ENCODE peak calls at places on chromosomes 12 and 14, in nine cellular contexts. W, O, F, T, R, U, A, S and V are unnamed samples.
A peak's percentile ranks its signal among the peaks of the same experiment; 100 is the strongest.

GRCh38 chr12:41437578-41437977 is 249.5 kb downstream of the PDZRN4 start:
- DNase-seq in T (peak; percentile 60), R (no peak), U (no peak), W (no peak), A (no peak), O (no peak), S (no peak), F (no peak), V (no peak)

GRCh38 chr12:121318121-121318520 is 21.6 kb upstream of the CAMKK2 start:
- DNase-seq in O (no peak), R (no peak), W (no peak), S (no peak), T (no peak), A (peak; percentile 37), F (no peak), U (no peak), V (no peak)

GRCh38 chr14:99541677-99542470 is 60.7 kb downstream of the CCNK start:
- DNase-seq in U (no peak), S (no peak), A (no peak), R (no peak), F (no peak), O (no peak), W (no peak), T (no peak), V (no peak)

GRCh38 chr14:65210827-65211192 is 108.5 kb upstream of the MAX start:
- DNase-seq in W (no peak), A (no peak), U (no peak), F (no peak), S (no peak), T (no peak), O (no peak), R (no peak), V (no peak)

GRCh38 chr12:107437954-107438353 is 247.6 kb upstream of the PWP1 start:
- DNase-seq in F (no peak), O (no peak), A (no peak), U (no peak), T (no peak), W (no peak), R (no peak), S (no peak), V (no peak)

GRCh38 chr12:89733579-89734201 is 25.1 kb upstream of the ATP2B1 start:
- DNase-seq in W (no peak), T (no peak), U (peak; percentile 96), O (no peak), A (no peak), S (peak; percentile 11), F (peak; percentile 10), R (no peak), V (no peak)

GRCh38 chr14:21825147-21825743 is 151.6 kb upstream of the OR4E1 start:
- DNase-seq in S (peak; percentile 81), O (no peak), A (peak; percentile 77), U (peak; percentile 25), W (no peak), T (peak; percentile 58), R (no peak), F (peak; percentile 40), V (peak; percentile 30)

GRCh38 chr14:53956427-53957201 is at the start of gene BMP4:
- DNase-seq in T (peak; percentile 0), A (peak; percentile 94), F (no peak), O (peak; percentile 79), U (no peak), S (peak; percentile 30), R (peak; percentile 87), W (no peak), V (no peak)

GRCh38 chr12:71636704-71637115 is 26.9 kb downstream of the ZFC3H1 start:
- DNase-seq in S (peak; percentile 70), W (no peak), U (peak; percentile 46), O (no peak), A (peak; percentile 50), R (no peak), F (peak; percentile 58), T (peak; percentile 83), V (no peak)

GRCh38 chr14:73008501-73008900 is 18.4 kb downstream of the ZFYVE1 start:
- DNase-seq in O (no peak), W (no peak), A (no peak), T (no peak), U (no peak), F (no peak), R (no peak), S (no peak), V (no peak)

GRCh38 chr14:99565383-99565782 is 38.6 kb downstream of the CCDC85C start:
- DNase-seq in T (no peak), W (no peak), O (no peak), R (no peak), F (no peak), A (no peak), S (no peak), U (no peak), V (no peak)

GRCh38 chr12:116561181-116561821 is 2.1 kb downstream of the MAP1LC3B2 start:
- DNase-seq in S (no peak), F (no peak), O (no peak), R (no peak), A (no peak), W (no peak), U (no peak), T (no peak), V (no peak)

GRCh38 chr12:16385779-16386646 is 38.6 kb downstream of the MGST1 start:
- DNase-seq in W (no peak), F (no peak), S (no peak), A (peak; percentile 71), U (peak; percentile 44), O (no peak), T (peak; percentile 14), R (no peak), V (no peak)

GRCh38 chr12:92928431-92928961 is 599 bp downstream of the EEA1 start:
- DNase-seq in O (peak; percentile 52), T (peak; percentile 49), U (peak; percentile 39), S (peak; percentile 47), A (peak; percentile 73), F (peak; percentile 35), R (peak; percentile 66), W (peak; percentile 61), V (peak; percentile 9)

GRCh38 chr14:34650786-34651584 is 21.0 kb upstream of the SNX6 start:
- DNase-seq in A (no peak), R (peak; percentile 76), F (no peak), U (peak; percentile 94), S (no peak), T (no peak), O (no peak), W (no peak), V (no peak)

GRCh38 chr12:46304080-46304479 is 35.2 kb upstream of the SLC38A1 start:
- DNase-seq in T (no peak), O (no peak), U (no peak), A (no peak), R (no peak), S (no peak), F (no peak), W (no peak), V (no peak)

GRCh38 chr12:46300906-46301305 is 32.1 kb upstream of the SLC38A1 start:
- DNase-seq in O (no peak), F (no peak), T (peak; percentile 48), A (no peak), R (no peak), W (no peak), S (no peak), U (no peak), V (no peak)

GRCh38 chr12:46299846-46300245 is 31.0 kb upstream of the SLC38A1 start:
- DNase-seq in A (no peak), R (no peak), S (no peak), U (no peak), O (no peak), F (no peak), W (no peak), T (no peak), V (no peak)

DNA sequence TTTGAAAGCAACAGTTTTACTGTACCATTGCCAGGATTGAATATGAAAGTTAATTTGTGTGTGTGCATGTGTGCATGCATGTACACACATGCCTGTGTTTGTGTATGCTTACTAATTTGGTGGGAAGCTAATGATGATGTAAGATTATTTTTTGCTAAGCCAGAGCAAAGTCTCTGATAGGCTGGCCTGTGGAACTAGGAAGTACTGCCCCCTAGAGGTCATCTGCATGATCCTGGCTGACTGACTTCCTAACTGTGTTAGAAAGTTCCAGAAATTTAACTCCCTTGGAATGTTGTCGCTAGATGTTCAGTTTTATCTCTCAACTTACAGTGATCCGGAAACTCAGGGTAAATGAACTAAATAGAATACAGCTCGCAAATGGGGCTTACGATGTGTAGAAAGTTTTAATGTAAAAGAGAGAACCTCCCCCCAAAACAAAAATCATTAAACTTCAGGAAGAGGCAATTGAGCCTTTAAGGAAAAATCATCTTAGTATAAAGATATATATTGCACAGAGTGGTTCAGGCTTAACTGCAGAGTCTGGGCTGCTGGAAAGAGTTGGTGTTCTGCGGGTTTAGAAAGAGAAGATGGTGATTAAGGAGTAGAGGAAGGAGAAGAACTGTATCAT is 34.3 kb upstream of the SLC38A1 start:
- DNase-seq in T (peak; percentile 60), R (no peak), O (no peak), U (peak; percentile 53), W (peak; percentile 68), S (peak; percentile 65), A (peak; percentile 60), F (peak; percentile 66), V (peak; percentile 25)
- H3K4me3 ChIP-seq in T (no peak overlapping the region), R (no peak overlapping the region), O (no peak overlapping the region), U (no peak overlapping the region), W (no peak overlapping the region), S (no peak overlapping the region), A (no peak overlapping the region), F (no peak overlapping the region), V (no peak overlapping the region)

GRCh38 chr14:71579331-71579730 is 352.9 kb upstream of the RGS6 start:
- DNase-seq in F (no peak), S (no peak), O (no peak), W (no peak), T (no peak), A (no peak), R (no peak), U (no peak), V (no peak)
- H3K4me1 ChIP-seq in F (peaks cover under 1% of the 10 kb centered on the region), S (peaks cover 4% of the 10 kb centered on the region), O (no peaks in the 10 kb centered on the region), W (peaks cover 6% of the 10 kb centered on the region), T (peaks cover 9% of the 10 kb centered on the region), A (peaks cover 12% of the 10 kb centered on the region), R (peaks cover 8% of the 10 kb centered on the region), U (no peaks in the 10 kb centered on the region), V (peaks cover 5% of the 10 kb centered on the region)

GRCh38 chr14:68551045-68551683 is 241.7 kb downstream of the ZFP36L1 start:
- DNase-seq in S (no peak), R (peak; percentile 62), T (no peak), O (no peak), A (no peak), U (no peak), W (no peak), F (no peak), V (no peak)
- H3K27ac ChIP-seq in S (no peak overlapping the region), R (peak overlapping the region; percentile 60), T (no peak overlapping the region), O (peak overlapping the region; percentile 80), A (no peak overlapping the region), U (peak overlapping the region; percentile 14), W (no peak overlapping the region), F (no peak overlapping the region), V (no peak overlapping the region)

DNA sequence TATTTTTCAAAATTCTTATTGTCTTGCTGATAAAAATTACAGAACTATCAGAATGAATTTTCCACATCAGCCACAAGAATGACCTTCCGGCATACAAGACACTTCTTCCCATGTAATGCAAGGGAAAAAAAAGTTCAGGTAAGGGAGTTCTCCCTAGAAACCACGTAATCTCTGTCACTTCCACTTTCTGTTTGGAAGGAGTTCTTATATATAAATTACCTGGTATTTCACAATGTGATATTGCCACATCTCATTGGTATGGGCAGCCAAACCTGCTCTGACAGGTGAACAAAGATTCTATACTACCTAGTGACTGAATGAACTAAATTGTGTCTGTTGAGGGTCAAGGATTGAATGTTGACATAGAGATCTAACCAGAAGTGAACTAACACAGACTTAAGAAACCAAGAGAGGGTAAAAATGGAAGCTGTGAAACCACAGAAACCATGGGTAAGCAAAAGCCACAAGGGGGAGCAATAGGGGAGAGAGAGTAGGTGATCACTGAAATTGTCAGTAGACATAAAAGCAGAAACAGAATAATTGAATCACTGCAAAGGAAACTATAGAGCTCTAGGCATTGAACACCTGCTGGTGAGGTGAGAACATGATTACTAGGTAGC is 161.3 kb downstream of the RPL10L start:
- DNase-seq in W (no peak), F (no peak), R (no peak), T (peak; percentile 8), U (no peak), S (no peak), O (no peak), A (peak; percentile 71), V (no peak)
- H3K4me3 ChIP-seq in W (no peak overlapping the region), F (no peak overlapping the region), R (no peak overlapping the region), T (no peak overlapping the region), U (no peak overlapping the region), S (no peak overlapping the region), O (no peak overlapping the region), A (no peak overlapping the region), V (no peak overlapping the region)